ENCODE peak calls at places on chromosomes 2 and 18, in four cellular contexts. Q is H9, L is H1, H is neuronal stem cell. F is an unnamed sample.

GRCh38 chr2:200373973-200374416 is 67.5 kb downstream of the SPATS2L start:
- DNase-seq in Q (no peak), L (no peak), H (no peak), F (no peak)

GRCh38 chr2:23699526-23699925 is 227.4 kb downstream of the ATAD2B start:
- DNase-seq in Q (no peak), L (no peak), H (no peak), F (no peak)

GRCh38 chr2:238645716-238646115 is 202.2 kb upstream of the TWIST2 start:
- DNase-seq in Q (no peak), L (no peak), H (no peak), F (no peak)

GRCh38 chr2:30252723-30253688 is 21.7 kb downstream of the LBH start:
- DNase-seq in Q (no peak), L (no peak), H (no peak), F (peak)

GRCh38 chr18:63069496-63069895 is 250.1 kb downstream of the BCL2 start:
- DNase-seq in Q (no peak), L (no peak), H (no peak), F (no peak)

GRCh38 chr2:224407241-224407680 is 5.4 kb upstream of the FAM124B start:
- DNase-seq in Q (no peak), L (no peak), H (no peak), F (no peak)

GRCh38 chr2:175743020-175743419 is 259.0 kb downstream of the LNPK start:
- DNase-seq in Q (no peak), L (no peak), H (no peak), F (no peak)

GRCh38 chr2:2881507-2881906 is 496.1 kb downstream of the EIPR1 start:
- DNase-seq in Q (no peak), L (no peak), H (no peak), F (no peak)

GRCh38 chr18:13136689-13137040 is 81.9 kb upstream of the LDLRAD4 start:
- DNase-seq in Q (peak), L (peak), H (no peak), F (no peak)

GRCh38 chr18:55607763-55608162 is 19.8 kb upstream of the TCF4 start:
- DNase-seq in Q (no peak), L (no peak), H (no peak), F (no peak)

GRCh38 chr2:124708661-124709060 is 683.6 kb downstream of the CNTNAP5 start:
- DNase-seq in Q (no peak), L (no peak), H (no peak), F (no peak)

GRCh38 chr2:35973132-35973736 is 382.3 kb upstream of the CRIM1 start:
- DNase-seq in Q (no peak), L (no peak), H (peak), F (peak)

GRCh38 chr2:223054193-223054781 is 2.3 kb downstream of the KCNE4 start:
- DNase-seq in Q (no peak), L (no peak), H (no peak), F (peak)

GRCh38 chr2:63047534-63048281 is 2.9 kb upstream of the OTX1 start:
- DNase-seq in Q (peak), L (peak), H (peak), F (peak)

GRCh38 chr2:48199076-48199475 is 292.8 kb upstream of the FBXO11 start:
- DNase-seq in Q (no peak), L (no peak), H (no peak), F (no peak)

GRCh38 chr2:163173591-163173990 is 335.0 kb upstream of the KCNH7 start:
- DNase-seq in Q (no peak), L (no peak), H (no peak), F (no peak)

GRCh38 chr18:48797841-48798255 is 152.9 kb downstream of the SMAD7 start:
- DNase-seq in Q (no peak), L (no peak), H (no peak), F (no peak)

GRCh38 chr2:104340162-104340561 is 513.8 kb upstream of the POU3F3 start:
- DNase-seq in Q (no peak), L (no peak), H (no peak), F (no peak)

GRCh38 chr2:196565106-196565505 is 74.4 kb upstream of the CCDC150 start:
- DNase-seq in Q (no peak), L (no peak), H (no peak), F (no peak)

GRCh38 chr2:131641414-131642206 is 113.9 kb downstream of the CCDC74A start:
- DNase-seq in Q (no peak), L (no peak), H (no peak), F (peak)

GRCh38 chr2:59664946-59665345 is 888.5 kb downstream of the BCL11A start:
- DNase-seq in Q (no peak), L (no peak), H (no peak), F (no peak)

GRCh38 chr2:196987654-196988364 is 61.3 kb upstream of the PGAP1 start:
- DNase-seq in Q (no peak), L (no peak), H (no peak), F (peak)

GRCh38 chr2:54310961-54311360 is 54.9 kb upstream of the TSPYL6 start:
- DNase-seq in Q (no peak), L (no peak), H (no peak), F (no peak)

GRCh38 chr2:158411748-158412147 is 44.8 kb downstream of the CCDC148 start:
- DNase-seq in Q (no peak), L (no peak), H (no peak), F (no peak)
- H4K8ac ChIP-seq in Q (no peak), L (no peak), H (no peak), F (no peak)

DNA sequence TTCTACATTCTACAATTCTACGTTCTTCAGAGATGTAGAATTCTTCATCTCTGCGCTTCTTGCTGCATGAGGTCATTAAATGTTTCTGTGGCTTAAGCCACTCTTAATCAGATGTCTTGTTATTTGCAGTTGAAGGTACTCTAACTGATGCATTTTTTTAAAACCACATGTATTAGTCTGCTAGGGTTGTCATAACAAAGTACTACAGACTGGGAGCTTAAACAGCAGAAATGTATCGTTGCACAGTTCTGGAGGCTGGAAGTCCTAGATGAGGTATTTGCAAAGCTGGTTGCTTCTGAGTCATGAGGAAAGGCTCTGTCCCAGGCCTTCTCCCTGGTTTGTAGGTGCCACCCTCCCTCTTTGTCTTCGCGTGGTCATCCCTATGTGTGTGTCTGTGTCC is 176.3 kb upstream of the GLI2 start:
- DNase-seq in Q (no peak), L (no peak), H (no peak), F (peak)
- H4K8ac ChIP-seq in Q (no peak), L (no peak), H (no peak), F (no peak)

DNA sequence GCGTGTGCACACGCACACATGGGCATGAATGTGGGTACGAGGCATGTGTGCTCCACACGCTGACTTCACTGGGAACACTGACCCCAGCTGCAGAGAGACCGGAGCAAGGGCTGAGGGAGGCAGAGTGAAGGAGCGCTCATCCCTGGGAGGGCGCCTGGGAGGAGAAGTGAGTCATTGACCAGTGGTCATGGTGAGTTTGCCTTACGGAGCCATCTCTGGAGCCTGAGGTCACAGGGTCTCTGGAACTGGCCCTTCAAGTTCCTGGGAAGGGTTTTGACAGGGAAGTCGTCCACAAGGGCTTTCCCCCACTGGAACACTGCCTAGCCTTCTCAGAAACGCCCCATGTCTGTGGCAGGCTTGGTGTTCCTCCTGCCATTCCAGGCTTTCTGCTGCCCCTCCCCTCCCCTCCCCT is 14.3 kb upstream of the TMEM185B start:
- DNase-seq in Q (peak), L (no peak), H (no peak), F (peak)
- H4K8ac ChIP-seq in Q (no peak), L (no peak), H (no peak), F (no peak)

GRCh38 chr2:102053096-102053495 is 61.3 kb downstream of the IL1R2 start:
- DNase-seq in Q (no peak), L (no peak), H (no peak), F (no peak)
- H4K8ac ChIP-seq in Q (no peak), L (no peak), H (no peak), F (no peak)

GRCh38 chr18:50232419-50232818 is 33.9 kb downstream of the CFAP53 start:
- DNase-seq in Q (no peak), L (no peak), H (no peak), F (no peak)
- H4K8ac ChIP-seq in Q (no peak), L (no peak), H (no peak), F (no peak)

DNA sequence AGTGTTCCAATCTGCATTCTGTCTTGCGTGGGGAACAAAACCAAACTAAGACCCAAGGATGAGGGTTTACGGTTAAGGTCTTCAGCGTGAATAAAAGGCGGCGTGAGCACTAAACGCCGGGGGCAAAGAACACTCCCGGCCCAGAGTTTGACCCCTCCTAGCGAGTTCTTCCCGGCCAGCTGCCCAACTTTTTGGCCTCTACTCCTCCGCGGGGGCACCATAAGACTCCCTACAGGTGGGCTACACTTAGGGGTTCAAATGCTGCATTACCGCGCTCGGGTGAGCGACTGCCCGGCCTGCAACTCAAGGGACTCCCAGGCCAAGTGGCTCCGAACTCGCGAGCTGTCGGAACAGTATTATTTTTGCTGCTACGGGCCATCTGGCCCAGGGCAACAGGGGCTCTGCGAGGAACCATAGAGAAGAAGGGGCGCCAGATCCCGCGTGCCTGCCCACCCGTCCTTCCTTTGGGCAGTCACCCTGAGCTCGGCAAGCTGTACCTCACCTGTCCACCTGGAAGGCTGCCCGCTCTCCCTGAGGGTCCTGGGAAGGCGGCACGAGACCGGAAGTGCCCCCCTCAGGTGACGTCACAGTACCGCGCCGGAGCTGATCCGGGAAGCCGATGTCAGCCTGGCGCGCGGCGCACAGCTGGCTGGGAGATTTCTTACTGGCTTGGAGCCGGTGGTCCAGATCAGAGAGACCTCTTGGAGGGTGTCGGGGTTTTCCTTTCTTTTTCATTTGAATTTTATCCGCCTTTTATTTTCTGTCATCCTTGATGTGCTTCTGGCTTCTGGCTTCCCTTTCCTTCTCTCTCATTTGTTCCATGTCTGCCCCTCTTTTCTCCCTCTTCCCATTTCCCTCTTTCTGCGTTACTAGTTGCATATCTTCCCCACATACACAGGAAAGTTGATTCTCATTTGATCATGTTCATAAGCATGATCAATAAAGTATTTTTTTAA is at the start of gene LDAH:
- DNase-seq in Q (peak), L (peak), H (peak), F (peak)
- H4K8ac ChIP-seq in Q (no peak), L (peak), H (no peak), F (peak)

GRCh38 chr2:191038241-191038725 is 24.3 kb upstream of the STAT1 start:
- DNase-seq in Q (no peak), L (no peak), H (no peak), F (peak)
- H4K8ac ChIP-seq in Q (no peak), L (no peak), H (no peak), F (peak)

GRCh38 chr2:113966832-113967231 is 76.9 kb downstream of the ACTR3 start:
- DNase-seq in Q (no peak), L (no peak), H (no peak), F (peak)
- H4K8ac ChIP-seq in Q (no peak), L (no peak), H (no peak), F (no peak)

DNA sequence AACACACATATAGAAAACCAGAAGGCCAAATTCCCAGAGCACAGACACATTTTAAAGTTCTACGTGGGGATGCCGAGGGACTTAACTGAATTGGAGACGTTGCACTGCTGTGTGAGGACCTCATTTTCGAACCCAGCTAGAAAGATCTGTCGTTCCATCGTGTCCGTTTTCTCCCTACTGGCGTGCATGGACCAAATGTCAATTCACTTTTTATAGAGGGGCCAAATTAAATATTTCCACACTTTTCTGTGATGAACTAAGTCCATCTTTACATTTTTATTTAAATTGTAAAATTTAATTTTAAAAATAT is 690 bp upstream of the TSHZ1 start:
- DNase-seq in Q (no peak), L (no peak), H (no peak), F (no peak)
- H4K8ac ChIP-seq in Q (no peak), L (no peak), H (no peak), F (no peak)

F was measured in mesenchymal stem cell.